ENCODE peak calls at places on chromosome 1, in seven cellular contexts. U is PC-9, P is fibroblast of pulmonary artery, T is AG10803, D is fibroblast of lung, O is Peyer's patch, A is choroid plexus epithelial cell. B is an unnamed sample.

GRCh38 chr1:62304975-62305374 is 14.3 kb downstream of the KANK4 start:
- DNase-seq in D (no peak), P (no peak), T (no peak), A (no peak), U (no peak), O (no peak), B (no peak)

GRCh38 chr1:67722292-67722944 is 37.4 kb downstream of the GADD45A start:
- DNase-seq in P (peak; percentile 44), T (peak; percentile 32), D (peak; percentile 41), A (peak; percentile 32), U (no peak), O (no peak), B (no peak)

GRCh38 chr1:203929741-203930309 is 68.4 kb downstream of the SNRPE start:
- DNase-seq in T (no peak), D (no peak), P (no peak), A (no peak), O (no peak), U (peak; percentile 8), B (no peak)

GRCh38 chr1:203282720-203283542 is 22.4 kb upstream of the BTG2 start:
- DNase-seq in D (no peak), U (no peak), T (no peak), A (no peak), O (peak; percentile 55), P (no peak), B (no peak)

GRCh38 chr1:84724128-84724860 is 34.0 kb upstream of the SSX2IP start:
- DNase-seq in U (no peak), P (no peak), T (no peak), O (peak; percentile 67), A (no peak), D (no peak), B (no peak)

GRCh38 chr1:51327386-51327785 is 3.0 kb downstream of the TTC39A start:
- DNase-seq in A (peak; percentile 13), T (no peak), D (no peak), O (no peak), P (peak; percentile 49), U (no peak), B (peak; percentile 66)

GRCh38 chr1:48107516-48107915 is 110.3 kb upstream of the TRABD2B start:
- DNase-seq in T (no peak), P (no peak), A (peak; percentile 14), D (no peak), O (no peak), U (no peak), B (no peak)

GRCh38 chr1:26784023-26784871 is 3.5 kb upstream of the PIGV start:
- DNase-seq in T (peak; percentile 32), P (peak; percentile 86), O (peak; percentile 66), A (peak; percentile 98), U (peak; percentile 78), D (peak; percentile 98), B (peak; percentile 95)

GRCh38 chr1:159783724-159784123 is 3.0 kb downstream of the DUSP23 start:
- DNase-seq in D (no peak), A (peak; percentile 5), O (no peak), P (no peak), T (peak; percentile 41), U (no peak), B (no peak)

GRCh38 chr1:112515311-112516009 is 6.7 kb downstream of the WNT2B start:
- DNase-seq in U (no peak), O (no peak), P (peak; percentile 70), A (peak; percentile 43), T (peak; percentile 50), D (peak; percentile 86), B (peak; percentile 54)

GRCh38 chr1:115493834-115494233 is 147.9 kb upstream of the VANGL1 start:
- DNase-seq in D (no peak), A (no peak), T (no peak), O (no peak), P (no peak), U (no peak), B (no peak)

GRCh38 chr1:58773406-58773840 is 10.4 kb downstream of the JUN start:
- DNase-seq in D (peak; percentile 60), A (peak; percentile 89), O (peak; percentile 54), P (peak; percentile 91), U (peak; percentile 37), T (peak; percentile 31), B (peak; percentile 95)

GRCh38 chr1:174021611-174022079 is 512 bp downstream of the RC3H1 start:
- DNase-seq in P (peak; percentile 52), T (peak; percentile 55), D (peak; percentile 47), U (no peak), O (peak; percentile 74), A (peak; percentile 57), B (peak; percentile 56)

GRCh38 chr1:150194381-150195031 is 41.4 kb downstream of the ANP32E start:
- DNase-seq in A (peak; percentile 84), P (peak; percentile 54), O (no peak), U (no peak), D (no peak), T (peak; percentile 67), B (peak; percentile 60)

GRCh38 chr1:46506470-46507219 is 17.0 kb downstream of the DMBX1 start:
- DNase-seq in P (no peak), A (no peak), U (no peak), O (no peak), D (no peak), T (no peak), B (peak; percentile 30)

GRCh38 chr1:225961659-225962439 is 20.8 kb upstream of the LEFTY2 start:
- DNase-seq in D (no peak), T (no peak), P (no peak), A (no peak), O (no peak), U (no peak), B (no peak)

GRCh38 chr1:109104364-109105151 is 9.4 kb upstream of the ELAPOR1 start:
- DNase-seq in O (no peak), D (no peak), P (no peak), A (no peak), U (no peak), T (peak; percentile 39), B (peak; percentile 46)

DNA sequence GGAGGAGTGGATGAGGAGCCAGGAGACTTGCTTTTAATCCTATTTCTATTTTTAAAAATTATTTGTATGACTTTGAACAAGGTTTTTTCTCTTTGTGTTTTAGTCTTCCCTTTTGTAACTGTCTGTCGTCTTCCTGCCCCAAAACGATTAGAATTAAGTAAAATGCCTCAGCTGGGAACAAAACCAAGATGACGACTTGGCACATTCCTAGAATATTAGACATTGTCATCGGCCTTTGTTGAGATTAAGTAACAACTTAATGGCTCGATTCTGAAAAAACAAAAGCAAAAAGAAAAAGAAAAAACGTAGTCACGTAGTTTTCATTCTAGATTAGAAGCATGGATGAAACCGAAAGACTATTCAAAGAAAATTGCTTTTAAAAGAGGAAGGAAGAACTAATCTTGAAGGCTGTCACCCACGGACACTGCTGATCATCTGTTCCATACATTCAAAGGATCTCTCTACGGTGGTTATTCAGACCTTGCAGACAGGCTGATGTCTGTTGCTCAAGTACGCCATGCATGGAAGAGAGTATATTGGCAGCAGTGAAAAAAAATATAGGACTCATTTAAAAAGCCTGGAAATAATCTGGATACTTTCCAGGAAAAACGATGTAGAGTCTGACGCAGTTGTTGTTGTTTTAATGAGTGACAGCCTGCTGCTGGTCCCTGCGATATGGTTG is 16.9 kb downstream of the GNG4 start:
- DNase-seq in T (peak; percentile 79), A (peak; percentile 54), P (peak; percentile 78), U (no peak), D (peak; percentile 43), O (peak; percentile 10), B (peak; percentile 83)
- H3K4me3 ChIP-seq in T (peak overlapping the region; percentile 55), A (peak overlapping the region; percentile 38), P (peak overlapping the region; percentile 55), U (no peak overlapping the region), D (peak overlapping the region; percentile 65), O (no peak overlapping the region), B (peak overlapping the region; percentile 30)

GRCh38 chr1:80441664-80442063 is 1359.1 kb upstream of the ADGRL2 start:
- DNase-seq in A (no peak), D (peak; percentile 3), P (no peak), O (no peak), T (no peak), U (no peak), B (no peak)
- TF ChIP-seq CTCF in A (no peak), D (no peak), P (no peak), O (no peak), T (no peak), U (no peak), B (no peak)

DNA sequence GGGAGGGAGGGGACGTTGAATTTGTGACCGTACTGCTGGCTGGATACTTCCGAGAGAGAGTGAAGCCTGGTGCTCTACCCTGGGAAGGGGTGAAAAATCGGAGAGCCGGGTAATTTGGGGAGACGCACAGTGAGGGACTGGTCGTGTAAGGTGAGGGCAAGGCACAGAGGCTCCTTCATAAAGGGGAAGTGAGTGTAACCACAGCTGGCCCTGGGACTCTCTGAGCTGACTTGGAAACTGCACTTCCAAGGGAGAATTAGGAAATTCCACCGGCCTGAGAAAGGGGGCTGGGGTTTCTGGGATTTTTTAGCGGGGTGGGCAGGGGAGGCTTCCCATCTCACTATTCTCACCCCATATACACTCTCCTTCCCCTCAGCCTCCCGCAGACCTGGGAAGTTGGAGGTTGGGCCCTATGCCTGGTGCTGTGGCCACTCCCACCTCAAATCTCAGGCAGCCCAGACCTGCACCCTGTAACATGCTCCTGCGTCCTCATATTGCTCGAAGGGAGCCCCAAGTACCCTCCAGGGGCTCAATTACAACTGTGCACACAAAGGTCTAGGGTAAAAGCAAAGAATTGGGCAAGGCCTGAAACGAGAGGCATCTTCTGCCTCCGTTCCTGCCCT is 88.2 kb upstream of the IPO9 start:
- DNase-seq in T (no peak), U (no peak), A (peak; percentile 58), O (peak; percentile 62), D (no peak), P (no peak), B (peak; percentile 44)
- H3K4me3 ChIP-seq in T (peak overlapping the region; percentile 64), U (peak overlapping the region; percentile 68), A (peak overlapping the region; percentile 84), O (peak overlapping the region; percentile 71), D (peak overlapping the region; percentile 65), P (peak overlapping the region; percentile 85), B (peak overlapping the region; percentile 83)

GRCh38 chr1:185396126-185396525 is 79.1 kb upstream of the IVNS1ABP start:
- DNase-seq in A (no peak), U (no peak), O (no peak), D (no peak), P (no peak), T (no peak), B (peak; percentile 19)
- TF ChIP-seq CTCF in A (no peak), U (no peak), O (no peak), D (no peak), P (no peak), T (no peak), B (no peak)

B was measured in cardiac fibroblast.